ENCODE peak calls at places on chromosomes 7 and 10, in ten cellular contexts. One of them, this sample, is unnamed.

GRCh38 chr7:132941905-132942304 is 140.0 kb downstream of the CHCHD3 start:
- DNase-seq in occipital lobe: no peak
- DNase-seq in NCI-H82: no peak
- DNase-seq in CD4-positive, alpha-beta T cell: no peak
- DNase-seq in NCI-H1105: no peak
- DNase-seq in psoas muscle: no peak
- DNase-seq in activated CD8-positive, alpha-beta memory T cell treated with anti-CD3 and anti-CD28 coated beads for 48 hours: no peak
- DNase-seq in naive thymus-derived CD8-positive, alpha-beta T cell: no peak
- DNase-seq in GM10248: no peak
- DNase-seq in COR-L47: no peak
- DNase-seq in this sample: no peak

GRCh38 chr10:10849306-10849705 is 168.4 kb upstream of the CELF2 start:
- DNase-seq in occipital lobe: no peak
- DNase-seq in NCI-H82: no peak
- DNase-seq in CD4-positive, alpha-beta T cell: no peak
- DNase-seq in NCI-H1105: no peak
- DNase-seq in psoas muscle: no peak
- DNase-seq in activated CD8-positive, alpha-beta memory T cell treated with anti-CD3 and anti-CD28 coated beads for 48 hours: no peak
- DNase-seq in naive thymus-derived CD8-positive, alpha-beta T cell: no peak
- DNase-seq in GM10248: no peak
- DNase-seq in COR-L47: no peak
- DNase-seq in this sample: no peak

GRCh38 chr7:141641876-141642275 is 60.1 kb downstream of the DENND11 start:
- DNase-seq in occipital lobe: no peak
- DNase-seq in NCI-H82: no peak
- DNase-seq in CD4-positive, alpha-beta T cell: no peak
- DNase-seq in NCI-H1105: peak; percentile 13
- DNase-seq in psoas muscle: no peak
- DNase-seq in activated CD8-positive, alpha-beta memory T cell treated with anti-CD3 and anti-CD28 coated beads for 48 hours: no peak
- DNase-seq in naive thymus-derived CD8-positive, alpha-beta T cell: no peak
- DNase-seq in GM10248: no peak
- DNase-seq in COR-L47: no peak
- DNase-seq in this sample: no peak

GRCh38 chr10:116774728-116775151 is 32.4 kb upstream of the HSPA12A start:
- DNase-seq in occipital lobe: no peak
- DNase-seq in NCI-H82: no peak
- DNase-seq in CD4-positive, alpha-beta T cell: no peak
- DNase-seq in NCI-H1105: peak; percentile 6
- DNase-seq in psoas muscle: no peak
- DNase-seq in activated CD8-positive, alpha-beta memory T cell treated with anti-CD3 and anti-CD28 coated beads for 48 hours: no peak
- DNase-seq in naive thymus-derived CD8-positive, alpha-beta T cell: no peak
- DNase-seq in GM10248: no peak
- DNase-seq in COR-L47: peak; percentile 33
- DNase-seq in this sample: no peak

GRCh38 chr7:28062197-28062988 is 118.2 kb downstream of the JAZF1 start:
- DNase-seq in occipital lobe: no peak
- DNase-seq in NCI-H82: peak; percentile 89
- DNase-seq in CD4-positive, alpha-beta T cell: no peak
- DNase-seq in NCI-H1105: peak; percentile 84
- DNase-seq in psoas muscle: peak; percentile 83
- DNase-seq in activated CD8-positive, alpha-beta memory T cell treated with anti-CD3 and anti-CD28 coated beads for 48 hours: peak; percentile 27
- DNase-seq in naive thymus-derived CD8-positive, alpha-beta T cell: no peak
- DNase-seq in GM10248: peak; percentile 48
- DNase-seq in COR-L47: peak; percentile 59
- DNase-seq in this sample: peak; percentile 89

GRCh38 chr7:31110331-31111108 is 58.4 kb downstream of the ADCYAP1R1 start:
- DNase-seq in occipital lobe: no peak
- DNase-seq in NCI-H82: no peak
- DNase-seq in CD4-positive, alpha-beta T cell: no peak
- DNase-seq in NCI-H1105: no peak
- DNase-seq in psoas muscle: no peak
- DNase-seq in activated CD8-positive, alpha-beta memory T cell treated with anti-CD3 and anti-CD28 coated beads for 48 hours: no peak
- DNase-seq in naive thymus-derived CD8-positive, alpha-beta T cell: no peak
- DNase-seq in GM10248: no peak
- DNase-seq in COR-L47: no peak
- DNase-seq in this sample: no peak

GRCh38 chr10:13915710-13916109 is 328.9 kb downstream of the PRPF18 start:
- DNase-seq in occipital lobe: peak; percentile 76
- DNase-seq in NCI-H82: no peak
- DNase-seq in CD4-positive, alpha-beta T cell: no peak
- DNase-seq in NCI-H1105: no peak
- DNase-seq in psoas muscle: no peak
- DNase-seq in activated CD8-positive, alpha-beta memory T cell treated with anti-CD3 and anti-CD28 coated beads for 48 hours: no peak
- DNase-seq in naive thymus-derived CD8-positive, alpha-beta T cell: no peak
- DNase-seq in GM10248: no peak
- DNase-seq in COR-L47: no peak
- DNase-seq in this sample: no peak

GRCh38 chr7:158957507-158957900 is 101.1 kb downstream of the DYNC2I1 start:
- DNase-seq in occipital lobe: no peak
- DNase-seq in NCI-H82: peak; percentile 68
- DNase-seq in CD4-positive, alpha-beta T cell: no peak
- DNase-seq in NCI-H1105: peak; percentile 71
- DNase-seq in psoas muscle: no peak
- DNase-seq in activated CD8-positive, alpha-beta memory T cell treated with anti-CD3 and anti-CD28 coated beads for 48 hours: no peak
- DNase-seq in naive thymus-derived CD8-positive, alpha-beta T cell: no peak
- DNase-seq in GM10248: no peak
- DNase-seq in COR-L47: peak; percentile 39
- DNase-seq in this sample: no peak

GRCh38 chr10:18400201-18400910 is 251.0 kb downstream of the NSUN6 start:
- DNase-seq in occipital lobe: peak; percentile 38
- DNase-seq in NCI-H82: peak; percentile 90
- DNase-seq in CD4-positive, alpha-beta T cell: no peak
- DNase-seq in NCI-H1105: peak; percentile 39
- DNase-seq in psoas muscle: no peak
- DNase-seq in activated CD8-positive, alpha-beta memory T cell treated with anti-CD3 and anti-CD28 coated beads for 48 hours: no peak
- DNase-seq in naive thymus-derived CD8-positive, alpha-beta T cell: no peak
- DNase-seq in GM10248: peak; percentile 23
- DNase-seq in COR-L47: no peak
- DNase-seq in this sample: no peak

GRCh38 chr7:111027396-111027795 is 63.5 kb upstream of the LRRN3 start:
- DNase-seq in occipital lobe: no peak
- DNase-seq in NCI-H82: no peak
- DNase-seq in CD4-positive, alpha-beta T cell: no peak
- DNase-seq in NCI-H1105: no peak
- DNase-seq in psoas muscle: no peak
- DNase-seq in activated CD8-positive, alpha-beta memory T cell treated with anti-CD3 and anti-CD28 coated beads for 48 hours: no peak
- DNase-seq in naive thymus-derived CD8-positive, alpha-beta T cell: no peak
- DNase-seq in GM10248: no peak
- DNase-seq in COR-L47: no peak
- DNase-seq in this sample: no peak

GRCh38 chr7:34341331-34341730 is 316.7 kb upstream of the NPSR1 start:
- DNase-seq in occipital lobe: no peak
- DNase-seq in NCI-H82: no peak
- DNase-seq in CD4-positive, alpha-beta T cell: no peak
- DNase-seq in NCI-H1105: no peak
- DNase-seq in psoas muscle: no peak
- DNase-seq in activated CD8-positive, alpha-beta memory T cell treated with anti-CD3 and anti-CD28 coated beads for 48 hours: no peak
- DNase-seq in naive thymus-derived CD8-positive, alpha-beta T cell: no peak
- DNase-seq in GM10248: no peak
- DNase-seq in COR-L47: no peak
- DNase-seq in this sample: no peak

GRCh38 chr10:103691723-103692380 is 163.5 kb downstream of the SH3PXD2A start:
- DNase-seq in occipital lobe: peak; percentile 57
- DNase-seq in NCI-H82: peak; percentile 35
- DNase-seq in CD4-positive, alpha-beta T cell: no peak
- DNase-seq in NCI-H1105: no peak
- DNase-seq in psoas muscle: no peak
- DNase-seq in activated CD8-positive, alpha-beta memory T cell treated with anti-CD3 and anti-CD28 coated beads for 48 hours: no peak
- DNase-seq in naive thymus-derived CD8-positive, alpha-beta T cell: no peak
- DNase-seq in GM10248: peak; percentile 73
- DNase-seq in COR-L47: no peak
- DNase-seq in this sample: peak; percentile 56

GRCh38 chr7:157416011-157416410 is 79.2 kb downstream of the DNAJB6 start:
- DNase-seq in occipital lobe: no peak
- DNase-seq in NCI-H82: no peak
- DNase-seq in CD4-positive, alpha-beta T cell: no peak
- DNase-seq in NCI-H1105: no peak
- DNase-seq in psoas muscle: no peak
- DNase-seq in activated CD8-positive, alpha-beta memory T cell treated with anti-CD3 and anti-CD28 coated beads for 48 hours: no peak
- DNase-seq in naive thymus-derived CD8-positive, alpha-beta T cell: no peak
- DNase-seq in GM10248: no peak
- DNase-seq in COR-L47: no peak
- DNase-seq in this sample: no peak

GRCh38 chr7:141045842-141046630 is 27.8 kb upstream of the TMEM178B start:
- DNase-seq in occipital lobe: no peak
- DNase-seq in NCI-H82: no peak
- DNase-seq in CD4-positive, alpha-beta T cell: no peak
- DNase-seq in NCI-H1105: no peak
- DNase-seq in psoas muscle: no peak
- DNase-seq in activated CD8-positive, alpha-beta memory T cell treated with anti-CD3 and anti-CD28 coated beads for 48 hours: no peak
- DNase-seq in naive thymus-derived CD8-positive, alpha-beta T cell: no peak
- DNase-seq in GM10248: no peak
- DNase-seq in COR-L47: no peak
- DNase-seq in this sample: no peak

GRCh38 chr7:37524056-37524455 is 75.4 kb upstream of the ELMO1 start:
- DNase-seq in occipital lobe: no peak
- DNase-seq in NCI-H82: no peak
- DNase-seq in CD4-positive, alpha-beta T cell: no peak
- DNase-seq in NCI-H1105: no peak
- DNase-seq in psoas muscle: no peak
- DNase-seq in activated CD8-positive, alpha-beta memory T cell treated with anti-CD3 and anti-CD28 coated beads for 48 hours: no peak
- DNase-seq in naive thymus-derived CD8-positive, alpha-beta T cell: no peak
- DNase-seq in GM10248: no peak
- DNase-seq in COR-L47: no peak
- DNase-seq in this sample: no peak

GRCh38 chr7:55590517-55591281 is 18.4 kb upstream of the VOPP1 start:
- DNase-seq in occipital lobe: no peak
- DNase-seq in NCI-H82: no peak
- DNase-seq in CD4-positive, alpha-beta T cell: no peak
- DNase-seq in NCI-H1105: no peak
- DNase-seq in psoas muscle: no peak
- DNase-seq in activated CD8-positive, alpha-beta memory T cell treated with anti-CD3 and anti-CD28 coated beads for 48 hours: no peak
- DNase-seq in naive thymus-derived CD8-positive, alpha-beta T cell: no peak
- DNase-seq in GM10248: peak; percentile 15
- DNase-seq in COR-L47: no peak
- DNase-seq in this sample: no peak

GRCh38 chr7:87935373-87935706 is 1.3 kb downstream of the ADAM22 start:
- DNase-seq in occipital lobe: no peak
- DNase-seq in NCI-H82: peak; percentile 40
- DNase-seq in CD4-positive, alpha-beta T cell: no peak
- DNase-seq in NCI-H1105: no peak
- DNase-seq in psoas muscle: no peak
- DNase-seq in activated CD8-positive, alpha-beta memory T cell treated with anti-CD3 and anti-CD28 coated beads for 48 hours: no peak
- DNase-seq in naive thymus-derived CD8-positive, alpha-beta T cell: no peak
- DNase-seq in GM10248: no peak
- DNase-seq in COR-L47: no peak
- DNase-seq in this sample: no peak

GRCh38 chr7:73557108-73557396 is 438 bp downstream of the BCL7B start:
- DNase-seq in occipital lobe: peak; percentile 85
- DNase-seq in NCI-H82: peak; percentile 93
- DNase-seq in CD4-positive, alpha-beta T cell: peak; percentile 92
- DNase-seq in NCI-H1105: peak; percentile 88
- DNase-seq in psoas muscle: peak; percentile 97
- DNase-seq in activated CD8-positive, alpha-beta memory T cell treated with anti-CD3 and anti-CD28 coated beads for 48 hours: peak; percentile 73
- DNase-seq in naive thymus-derived CD8-positive, alpha-beta T cell: peak; percentile 85
- DNase-seq in GM10248: peak; percentile 98
- DNase-seq in COR-L47: peak; percentile 90
- DNase-seq in this sample: peak; percentile 96

GRCh38 chr7:94345907-94346306 is 48.8 kb upstream of the COL1A2 start:
- DNase-seq in occipital lobe: no peak
- DNase-seq in NCI-H82: peak; percentile 25
- DNase-seq in CD4-positive, alpha-beta T cell: no peak
- DNase-seq in NCI-H1105: no peak
- DNase-seq in psoas muscle: no peak
- DNase-seq in activated CD8-positive, alpha-beta memory T cell treated with anti-CD3 and anti-CD28 coated beads for 48 hours: no peak
- DNase-seq in naive thymus-derived CD8-positive, alpha-beta T cell: no peak
- DNase-seq in GM10248: no peak
- DNase-seq in COR-L47: no peak
- DNase-seq in this sample: no peak

GRCh38 chr7:131538071-131538790 is 18.2 kb downstream of the PODXL start:
- DNase-seq in occipital lobe: no peak
- DNase-seq in NCI-H82: no peak
- DNase-seq in CD4-positive, alpha-beta T cell: no peak
- DNase-seq in NCI-H1105: no peak
- DNase-seq in psoas muscle: no peak
- DNase-seq in activated CD8-positive, alpha-beta memory T cell treated with anti-CD3 and anti-CD28 coated beads for 48 hours: no peak
- DNase-seq in naive thymus-derived CD8-positive, alpha-beta T cell: no peak
- DNase-seq in GM10248: no peak
- DNase-seq in COR-L47: no peak
- DNase-seq in this sample: no peak

GRCh38 chr10:26621889-26622681 is 75.4 kb upstream of the PDSS1 start:
- DNase-seq in occipital lobe: no peak
- DNase-seq in NCI-H82: no peak
- DNase-seq in CD4-positive, alpha-beta T cell: peak; percentile 19
- DNase-seq in NCI-H1105: no peak
- DNase-seq in psoas muscle: peak; percentile 61
- DNase-seq in activated CD8-positive, alpha-beta memory T cell treated with anti-CD3 and anti-CD28 coated beads for 48 hours: no peak
- DNase-seq in naive thymus-derived CD8-positive, alpha-beta T cell: no peak
- DNase-seq in GM10248: peak; percentile 57
- DNase-seq in COR-L47: no peak
- DNase-seq in this sample: no peak

GRCh38 chr10:69734416-69734796 is 67.3 kb upstream of the COL13A1 start:
- DNase-seq in occipital lobe: no peak
- DNase-seq in NCI-H82: no peak
- DNase-seq in CD4-positive, alpha-beta T cell: no peak
- DNase-seq in NCI-H1105: no peak
- DNase-seq in psoas muscle: no peak
- DNase-seq in activated CD8-positive, alpha-beta memory T cell treated with anti-CD3 and anti-CD28 coated beads for 48 hours: no peak
- DNase-seq in naive thymus-derived CD8-positive, alpha-beta T cell: no peak
- DNase-seq in GM10248: no peak
- DNase-seq in COR-L47: no peak
- DNase-seq in this sample: no peak

GRCh38 chr7:20220824-20221547 is 3.8 kb upstream of the MACC1 start:
- DNase-seq in occipital lobe: no peak
- DNase-seq in NCI-H82: no peak
- DNase-seq in CD4-positive, alpha-beta T cell: no peak
- DNase-seq in NCI-H1105: no peak
- DNase-seq in psoas muscle: no peak
- DNase-seq in activated CD8-positive, alpha-beta memory T cell treated with anti-CD3 and anti-CD28 coated beads for 48 hours: no peak
- DNase-seq in naive thymus-derived CD8-positive, alpha-beta T cell: no peak
- DNase-seq in GM10248: no peak
- DNase-seq in COR-L47: no peak
- DNase-seq in this sample: peak; percentile 37

GRCh38 chr10:77283326-77283725 is 354.3 kb downstream of the KCNMA1 start:
- DNase-seq in occipital lobe: no peak
- DNase-seq in NCI-H82: no peak
- DNase-seq in CD4-positive, alpha-beta T cell: no peak
- DNase-seq in NCI-H1105: no peak
- DNase-seq in psoas muscle: no peak
- DNase-seq in activated CD8-positive, alpha-beta memory T cell treated with anti-CD3 and anti-CD28 coated beads for 48 hours: no peak
- DNase-seq in naive thymus-derived CD8-positive, alpha-beta T cell: no peak
- DNase-seq in GM10248: no peak
- DNase-seq in COR-L47: no peak
- DNase-seq in this sample: no peak

GRCh38 chr10:1152386-1153252 is 96.4 kb downstream of the WDR37 start:
- DNase-seq in occipital lobe: no peak
- DNase-seq in NCI-H82: no peak
- DNase-seq in CD4-positive, alpha-beta T cell: no peak
- DNase-seq in NCI-H1105: no peak
- DNase-seq in psoas muscle: no peak
- DNase-seq in activated CD8-positive, alpha-beta memory T cell treated with anti-CD3 and anti-CD28 coated beads for 48 hours: no peak
- DNase-seq in naive thymus-derived CD8-positive, alpha-beta T cell: no peak
- DNase-seq in GM10248: no peak
- DNase-seq in COR-L47: no peak
- DNase-seq in this sample: no peak

GRCh38 chr7:135322571-135323340 is 89.1 kb downstream of the STRA8 start:
- DNase-seq in occipital lobe: no peak
- DNase-seq in NCI-H82: no peak
- DNase-seq in CD4-positive, alpha-beta T cell: no peak
- DNase-seq in NCI-H1105: no peak
- DNase-seq in psoas muscle: no peak
- DNase-seq in activated CD8-positive, alpha-beta memory T cell treated with anti-CD3 and anti-CD28 coated beads for 48 hours: no peak
- DNase-seq in naive thymus-derived CD8-positive, alpha-beta T cell: no peak
- DNase-seq in GM10248: no peak
- DNase-seq in COR-L47: no peak
- DNase-seq in this sample: no peak

GRCh38 chr10:15462253-15462885 is 91.3 kb upstream of the FAM171A1 start:
- DNase-seq in occipital lobe: no peak
- DNase-seq in NCI-H82: no peak
- DNase-seq in CD4-positive, alpha-beta T cell: no peak
- DNase-seq in NCI-H1105: no peak
- DNase-seq in psoas muscle: no peak
- DNase-seq in activated CD8-positive, alpha-beta memory T cell treated with anti-CD3 and anti-CD28 coated beads for 48 hours: no peak
- DNase-seq in naive thymus-derived CD8-positive, alpha-beta T cell: no peak
- DNase-seq in GM10248: no peak
- DNase-seq in COR-L47: no peak
- DNase-seq in this sample: no peak

GRCh38 chr7:121994625-121995410 is 121.9 kb downstream of the PTPRZ1 start:
- DNase-seq in occipital lobe: peak; percentile 35
- DNase-seq in NCI-H82: peak; percentile 83
- DNase-seq in CD4-positive, alpha-beta T cell: peak; percentile 5
- DNase-seq in NCI-H1105: peak; percentile 72
- DNase-seq in psoas muscle: no peak
- DNase-seq in activated CD8-positive, alpha-beta memory T cell treated with anti-CD3 and anti-CD28 coated beads for 48 hours: no peak
- DNase-seq in naive thymus-derived CD8-positive, alpha-beta T cell: no peak
- DNase-seq in GM10248: peak; percentile 57
- DNase-seq in COR-L47: peak; percentile 67
- DNase-seq in this sample: peak; percentile 86

This sample was measured in NAMALWA.